ENCODE peak calls at places on chromosomes 13 and 19, in six cellular contexts. One of them, this sample, is unnamed.

GRCh38 chr13:106260352-106260751 is 275.1 kb downstream of the EFNB2 start:
- DNase-seq in NCI-H1105: no peak
- DNase-seq in GM06990: no peak
- DNase-seq in AG10803: no peak
- DNase-seq in HT-29: no peak
- DNase-seq in pancreas: no peak
- DNase-seq in this sample: no peak

GRCh38 chr19:35556846-35557538 is 6.5 kb downstream of the ATP4A start:
- DNase-seq in NCI-H1105: no peak
- DNase-seq in GM06990: no peak
- DNase-seq in AG10803: no peak
- DNase-seq in HT-29: no peak
- DNase-seq in pancreas: no peak
- DNase-seq in this sample: no peak

GRCh38 chr19:51473009-51473707 is 5.2 kb upstream of the CEACAM18 start:
- DNase-seq in NCI-H1105: peak; percentile 71
- DNase-seq in GM06990: no peak
- DNase-seq in AG10803: peak; percentile 62
- DNase-seq in HT-29: peak; percentile 98
- DNase-seq in pancreas: peak; percentile 41
- DNase-seq in this sample: peak; percentile 17

GRCh38 chr13:98276486-98276885 is 99.4 kb upstream of the RNF113B start:
- DNase-seq in NCI-H1105: no peak
- DNase-seq in GM06990: no peak
- DNase-seq in AG10803: no peak
- DNase-seq in HT-29: no peak
- DNase-seq in pancreas: no peak
- DNase-seq in this sample: no peak

GRCh38 chr19:35596366-35596999 is 10.5 kb downstream of the PMIS2 start:
- DNase-seq in NCI-H1105: no peak
- DNase-seq in GM06990: peak; percentile 59
- DNase-seq in AG10803: no peak
- DNase-seq in HT-29: peak; percentile 50
- DNase-seq in pancreas: no peak
- DNase-seq in this sample: no peak

GRCh38 chr13:91768746-91769145 is 370.3 kb downstream of the GPC5 start:
- DNase-seq in NCI-H1105: no peak
- DNase-seq in GM06990: no peak
- DNase-seq in AG10803: no peak
- DNase-seq in HT-29: no peak
- DNase-seq in pancreas: no peak
- DNase-seq in this sample: no peak

GRCh38 chr19:2942928-2943640 is 1.7 kb downstream of the ZNF77 start:
- DNase-seq in NCI-H1105: no peak
- DNase-seq in GM06990: no peak
- DNase-seq in AG10803: no peak
- DNase-seq in HT-29: no peak
- DNase-seq in pancreas: no peak
- DNase-seq in this sample: no peak

GRCh38 chr13:54337526-54337925 is 1308.9 kb downstream of the OLFM4 start:
- DNase-seq in NCI-H1105: no peak
- DNase-seq in GM06990: no peak
- DNase-seq in AG10803: no peak
- DNase-seq in HT-29: no peak
- DNase-seq in pancreas: no peak
- DNase-seq in this sample: no peak

GRCh38 chr19:20333508-20333907 is 166.5 kb downstream of the ZNF486 start:
- DNase-seq in NCI-H1105: no peak
- DNase-seq in GM06990: no peak
- DNase-seq in AG10803: no peak
- DNase-seq in HT-29: no peak
- DNase-seq in pancreas: no peak
- DNase-seq in this sample: no peak

GRCh38 chr19:38781058-38781457 is 7.7 kb upstream of the LGALS7 start:
- DNase-seq in NCI-H1105: no peak
- DNase-seq in GM06990: no peak
- DNase-seq in AG10803: no peak
- DNase-seq in HT-29: no peak
- DNase-seq in pancreas: no peak
- DNase-seq in this sample: no peak

GRCh38 chr13:25286308-25286968 is 850 bp downstream of the MTMR6 start:
- DNase-seq in NCI-H1105: no peak
- DNase-seq in GM06990: peak; percentile 22
- DNase-seq in AG10803: peak; percentile 54
- DNase-seq in HT-29: peak; percentile 74
- DNase-seq in pancreas: no peak
- DNase-seq in this sample: no peak

GRCh38 chr13:59391696-59392095 is 772.0 kb downstream of the DIAPH3 start:
- DNase-seq in NCI-H1105: peak; percentile 56
- DNase-seq in GM06990: peak; percentile 10
- DNase-seq in AG10803: peak; percentile 73
- DNase-seq in HT-29: peak; percentile 84
- DNase-seq in pancreas: peak; percentile 61
- DNase-seq in this sample: peak; percentile 74

GRCh38 chr19:44653343-44653742 is 9.6 kb downstream of the PVR start:
- DNase-seq in NCI-H1105: no peak
- DNase-seq in GM06990: no peak
- DNase-seq in AG10803: no peak
- DNase-seq in HT-29: peak; percentile 19
- DNase-seq in pancreas: no peak
- DNase-seq in this sample: no peak

GRCh38 chr19:45404557-45405434 is at the start of gene PPP1R13L:
- DNase-seq in NCI-H1105: peak; percentile 79
- DNase-seq in GM06990: no peak
- DNase-seq in AG10803: peak; percentile 82
- DNase-seq in HT-29: peak; percentile 99
- DNase-seq in pancreas: peak; percentile 95
- DNase-seq in this sample: peak; percentile 34

GRCh38 chr19:56491399-56491798 is 14.3 kb upstream of the ZNF667 start:
- DNase-seq in NCI-H1105: no peak
- DNase-seq in GM06990: no peak
- DNase-seq in AG10803: no peak
- DNase-seq in HT-29: no peak
- DNase-seq in pancreas: no peak
- DNase-seq in this sample: no peak

GRCh38 chr13:66635526-66635925 is 594.6 kb downstream of the PCDH9 start:
- DNase-seq in NCI-H1105: no peak
- DNase-seq in GM06990: no peak
- DNase-seq in AG10803: peak; percentile 79
- DNase-seq in HT-29: no peak
- DNase-seq in pancreas: no peak
- DNase-seq in this sample: peak; percentile 75

GRCh38 chr19:49155830-49156346 is 692 bp upstream of the HRC start:
- DNase-seq in NCI-H1105: no peak
- DNase-seq in GM06990: no peak
- DNase-seq in AG10803: no peak
- DNase-seq in HT-29: no peak
- DNase-seq in pancreas: no peak
- DNase-seq in this sample: no peak

GRCh38 chr13:27404680-27405079 is 19.7 kb upstream of the GTF3A start:
- DNase-seq in NCI-H1105: no peak
- DNase-seq in GM06990: no peak
- DNase-seq in AG10803: no peak
- DNase-seq in HT-29: no peak
- DNase-seq in pancreas: peak; percentile 80
- DNase-seq in this sample: no peak

GRCh38 chr19:29680447-29680846 is 15.2 kb downstream of the PLEKHF1 start:
- DNase-seq in NCI-H1105: no peak
- DNase-seq in GM06990: peak; percentile 77
- DNase-seq in AG10803: no peak
- DNase-seq in HT-29: no peak
- DNase-seq in pancreas: no peak
- DNase-seq in this sample: no peak

GRCh38 chr13:20492641-20493040 is 33.0 kb downstream of the CRYL1 start:
- DNase-seq in NCI-H1105: no peak
- DNase-seq in GM06990: no peak
- DNase-seq in AG10803: no peak
- DNase-seq in HT-29: peak; percentile 69
- DNase-seq in pancreas: no peak
- DNase-seq in this sample: peak; percentile 32

GRCh38 chr19:39435499-39436349 is at the start of gene RPS16:
- DNase-seq in NCI-H1105: peak; percentile 98
- DNase-seq in GM06990: peak; percentile 98
- DNase-seq in AG10803: peak; percentile 97
- DNase-seq in HT-29: peak; percentile 100
- DNase-seq in pancreas: peak; percentile 99
- DNase-seq in this sample: peak; percentile 95

GRCh38 chr13:43307921-43308433 is 284.6 kb downstream of the DNAJC15 start:
- DNase-seq in NCI-H1105: peak; percentile 63
- DNase-seq in GM06990: peak; percentile 72
- DNase-seq in AG10803: peak; percentile 93
- DNase-seq in HT-29: peak; percentile 74
- DNase-seq in pancreas: peak; percentile 57
- DNase-seq in this sample: peak; percentile 91

GRCh38 chr13:82115391-82115790 is 1766.9 kb downstream of the SLITRK1 start:
- DNase-seq in NCI-H1105: no peak
- DNase-seq in GM06990: no peak
- DNase-seq in AG10803: no peak
- DNase-seq in HT-29: no peak
- DNase-seq in pancreas: no peak
- DNase-seq in this sample: no peak

GRCh38 chr13:46738055-46738454 is 58.9 kb downstream of the ESD start:
- DNase-seq in NCI-H1105: no peak
- DNase-seq in GM06990: no peak
- DNase-seq in AG10803: peak; percentile 7
- DNase-seq in HT-29: no peak
- DNase-seq in pancreas: no peak
- DNase-seq in this sample: peak; percentile 36